ENCODE peak calls at places on chromosome 19, in ten cellular contexts. R is adipocyte; Z is HCT116; D is adrenal gland; B is aorta; P is iPS DF 6.9; X is cardiac muscle cell; Y is CD4-positive, CD25-positive, alpha-beta regulatory T cell; I is heart left ventricle; A is ascending aorta. N is an unnamed sample.

GRCh38 chr19:6047741-6048231 is 62.5 kb downstream of the RFX2 start:
- DNase-seq in R (peak; percentile 69), Z (peak; percentile 31), D (peak; percentile 22), B (peak; percentile 46), P (peak; percentile 43), X (peak; percentile 52), Y (no peak), I (no peak), A (no peak), N (no peak)

GRCh38 chr19:48487944-48488343 is 18.8 kb downstream of the CYTH2 start:
- DNase-seq in R (peak; percentile 91), Z (peak; percentile 90), D (peak; percentile 91), B (peak; percentile 87), P (no peak), X (peak; percentile 48), Y (no peak), I (no peak), A (peak; percentile 92), N (peak; percentile 90)

GRCh38 chr19:6216996-6217751 is 62.6 kb downstream of the MLLT1 start:
- DNase-seq in R (no peak), Z (no peak), D (no peak), B (peak; percentile 45), P (peak; percentile 25), X (peak; percentile 87), Y (no peak), I (peak; percentile 61), A (no peak), N (peak; percentile 34)

GRCh38 chr19:36196249-36196648 is 18.2 kb downstream of the ZNF565 start:
- DNase-seq in R (no peak), Z (no peak), D (no peak), B (no peak), P (no peak), X (no peak), Y (no peak), I (no peak), A (no peak), N (no peak)

GRCh38 chr19:31285744-31286143 is 63.5 kb downstream of the TSHZ3 start:
- DNase-seq in R (peak; percentile 20), Z (no peak), D (peak; percentile 11), B (no peak), P (no peak), X (peak; percentile 70), Y (no peak), I (no peak), A (peak; percentile 48), N (no peak)

GRCh38 chr19:50772408-50773311 is 2.4 kb downstream of the GPR32 start:
- DNase-seq in R (peak; percentile 22), Z (peak; percentile 48), D (no peak), B (no peak), P (no peak), X (peak; percentile 20), Y (no peak), I (no peak), A (no peak), N (no peak)

GRCh38 chr19:54418030-54418929 is 3.0 kb downstream of the TTYH1 start:
- DNase-seq in R (peak; percentile 10), Z (no peak), D (peak; percentile 47), B (no peak), P (no peak), X (peak; percentile 73), Y (no peak), I (no peak), A (no peak), N (no peak)

GRCh38 chr19:33634361-33635091 is 12.8 kb downstream of the CHST8 start:
- DNase-seq in R (no peak), Z (no peak), D (no peak), B (no peak), P (no peak), X (no peak), Y (no peak), I (no peak), A (peak; percentile 16), N (no peak)

GRCh38 chr19:46717716-46718143 is 816 bp upstream of the PRKD2 start:
- DNase-seq in R (peak; percentile 29), Z (no peak), D (no peak), B (peak; percentile 38), P (no peak), X (no peak), Y (no peak), I (peak; percentile 29), A (no peak), N (no peak)

GRCh38 chr19:42066075-42066754 is 3.8 kb downstream of the GRIK5 start:
- DNase-seq in R (no peak), Z (no peak), D (no peak), B (no peak), P (no peak), X (peak; percentile 24), Y (no peak), I (no peak), A (no peak), N (no peak)

GRCh38 chr19:47497073-47497766 is 13.2 kb upstream of the KPTN start:
- DNase-seq in R (no peak), Z (no peak), D (no peak), B (no peak), P (no peak), X (no peak), Y (no peak), I (peak; percentile 56), A (no peak), N (no peak)

GRCh38 chr19:50333737-50334617 is 4.8 kb upstream of the KCNC3 start:
- DNase-seq in R (peak; percentile 84), Z (no peak), D (peak; percentile 74), B (peak; percentile 86), P (no peak), X (peak; percentile 79), Y (no peak), I (peak; percentile 90), A (peak; percentile 80), N (no peak)

GRCh38 chr19:5342573-5343201 is 2.1 kb upstream of the PTPRS start:
- DNase-seq in R (no peak), Z (no peak), D (no peak), B (no peak), P (no peak), X (no peak), Y (no peak), I (no peak), A (no peak), N (no peak)

GRCh38 chr19:56955637-56956216 is 115.2 kb upstream of the PEG3 start:
- DNase-seq in R (no peak), Z (no peak), D (no peak), B (no peak), P (no peak), X (no peak), Y (no peak), I (no peak), A (no peak), N (no peak)

GRCh38 chr19:40717880-40718773 is 1.2 kb downstream of the ITPKC start:
- DNase-seq in R (peak; percentile 62), Z (no peak), D (peak; percentile 54), B (peak; percentile 64), P (no peak), X (peak; percentile 33), Y (no peak), I (no peak), A (no peak), N (no peak)
- H3K4me1 ChIP-seq in R (peaks cover 38% of the 10 kb centered on the region), Z (peaks cover 68% of the 10 kb centered on the region), D (peaks cover 61% of the 10 kb centered on the region), B (no peaks in the 10 kb centered on the region), P (peaks cover 4% of the 10 kb centered on the region), X (peaks cover 14% of the 10 kb centered on the region), Y (peaks cover 55% of the 10 kb centered on the region), I (peaks cover 81% of the 10 kb centered on the region), A (peaks cover 7% of the 10 kb centered on the region), N (peaks cover 31% of the 10 kb centered on the region)

GRCh38 chr19:29678484-29679106 is 13.3 kb downstream of the PLEKHF1 start:
- DNase-seq in R (no peak), Z (no peak), D (peak; percentile 43), B (peak; percentile 75), P (no peak), X (no peak), Y (no peak), I (peak; percentile 87), A (no peak), N (no peak)
- H3K4me1 ChIP-seq in R (peaks cover 80% of the 10 kb centered on the region), Z (no peaks in the 10 kb centered on the region), D (no peaks in the 10 kb centered on the region), B (peaks cover 4% of the 10 kb centered on the region), P (no peaks in the 10 kb centered on the region), X (no peaks in the 10 kb centered on the region), Y (peaks cover 95% of the 10 kb centered on the region), I (peaks cover 88% of the 10 kb centered on the region), A (peaks cover 18% of the 10 kb centered on the region), N (no peaks in the 10 kb centered on the region)

GRCh38 chr19:18658366-18658855 is 21.6 kb downstream of the KLHL26 start:
- DNase-seq in R (no peak), Z (no peak), D (no peak), B (no peak), P (no peak), X (no peak), Y (no peak), I (no peak), A (no peak), N (no peak)

GRCh38 chr19:18655173-18655844 is 18.5 kb downstream of the KLHL26 start:
- DNase-seq in R (no peak), Z (no peak), D (no peak), B (no peak), P (no peak), X (no peak), Y (no peak), I (no peak), A (no peak), N (no peak)

GRCh38 chr19:18656337-18657086 is 19.7 kb downstream of the KLHL26 start:
- DNase-seq in R (no peak), Z (no peak), D (peak; percentile 74), B (no peak), P (no peak), X (no peak), Y (no peak), I (no peak), A (no peak), N (no peak)

GRCh38 chr19:18659281-18660050 is 22.6 kb downstream of the KLHL26 start:
- DNase-seq in R (no peak), Z (no peak), D (no peak), B (peak; percentile 79), P (no peak), X (peak; percentile 45), Y (no peak), I (peak; percentile 79), A (peak; percentile 83), N (no peak)

DNA sequence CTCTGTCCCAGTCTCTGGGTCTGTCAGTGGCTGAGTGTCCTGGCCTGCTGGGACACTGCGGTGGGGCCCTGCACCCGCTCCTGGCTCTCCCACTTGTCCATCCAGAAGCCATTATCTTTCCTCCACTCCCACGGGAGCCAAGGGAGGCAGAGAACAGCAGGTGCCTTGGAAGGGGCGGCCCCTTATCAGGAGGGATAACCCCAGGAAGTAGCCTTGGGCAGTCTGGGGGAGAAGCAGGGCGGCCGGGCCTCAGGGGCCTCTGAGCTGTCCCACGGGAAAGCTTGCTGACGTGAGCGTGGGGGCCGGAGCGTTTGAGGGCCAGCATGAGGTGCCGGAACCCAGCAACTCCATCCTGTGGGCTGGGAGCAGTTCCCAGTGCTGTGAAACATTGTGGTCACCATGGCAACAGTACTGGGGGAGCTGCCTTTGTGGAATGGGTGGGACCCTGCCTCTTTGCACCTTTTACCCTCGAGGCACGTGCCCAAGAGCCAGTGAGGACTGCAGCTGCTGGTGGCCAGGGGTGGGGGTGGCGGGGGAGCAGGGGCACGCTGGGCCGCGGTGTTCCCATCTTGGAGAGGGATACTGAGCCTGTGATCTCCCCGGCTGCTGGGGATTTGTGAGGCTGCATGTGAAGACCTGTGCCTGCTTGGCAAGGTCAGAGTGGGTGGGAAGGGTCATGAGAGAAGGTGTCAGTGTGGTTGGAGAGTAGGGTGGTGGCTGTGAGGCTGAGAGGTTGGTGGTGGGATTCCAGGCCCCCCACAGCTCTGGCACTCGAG is 20.9 kb downstream of the KLHL26 start:
- DNase-seq in R (no peak), Z (no peak), D (peak; percentile 60), B (peak; percentile 86), P (no peak), X (peak; percentile 97), Y (no peak), I (peak; percentile 78), A (peak; percentile 90), N (no peak)
- H3K4me1 ChIP-seq in R (peaks cover 34% of the 10 kb centered on the region), Z (peaks cover 25% of the 10 kb centered on the region), D (peaks cover 50% of the 10 kb centered on the region), B (no peaks in the 10 kb centered on the region), P (no peaks in the 10 kb centered on the region), X (no peaks in the 10 kb centered on the region), Y (no peaks in the 10 kb centered on the region), I (peaks cover 36% of the 10 kb centered on the region), A (peaks cover 19% of the 10 kb centered on the region), N (no peaks in the 10 kb centered on the region)

GRCh38 chr19:1884291-1884718 is 991 bp downstream of the ABHD17A start:
- DNase-seq in R (peak; percentile 26), Z (no peak), D (no peak), B (no peak), P (no peak), X (no peak), Y (no peak), I (no peak), A (no peak), N (no peak)
- H3K4me1 ChIP-seq in R (peaks cover 27% of the 10 kb centered on the region), Z (peaks cover 30% of the 10 kb centered on the region), D (peaks cover 26% of the 10 kb centered on the region), B (no peaks in the 10 kb centered on the region), P (peaks cover 1% of the 10 kb centered on the region), X (peaks cover 28% of the 10 kb centered on the region), Y (peaks cover 44% of the 10 kb centered on the region), I (peaks cover 48% of the 10 kb centered on the region), A (peaks cover 15% of the 10 kb centered on the region), N (no peaks in the 10 kb centered on the region)